ENCODE peak calls at places on chromosome 5, in eight cellular contexts. One of them, this sample, is unnamed.

GRCh38 chr5:126120939-126121338 is 302.3 kb upstream of the GRAMD2B start:
- DNase-seq in HCEC 1CT: no peak
- DNase-seq in Kasumi-1: no peak
- DNase-seq in anterior cingulate cortex: no peak
- DNase-seq in pons: no peak
- DNase-seq in MG63: no peak
- DNase-seq in activated T-cell treated with anti-CD3 and anti-CD28 coated beads, Interleukin-2, amount 50 U/mL, for 1 hour: no peak
- DNase-seq in left colon: no peak
- DNase-seq in this sample: peak; percentile 43

GRCh38 chr5:171323007-171323406 is 14.0 kb downstream of the TLX3 start:
- DNase-seq in HCEC 1CT: no peak
- DNase-seq in Kasumi-1: no peak
- DNase-seq in anterior cingulate cortex: no peak
- DNase-seq in pons: no peak
- DNase-seq in MG63: no peak
- DNase-seq in activated T-cell treated with anti-CD3 and anti-CD28 coated beads, Interleukin-2, amount 50 U/mL, for 1 hour: no peak
- DNase-seq in left colon: no peak
- DNase-seq in this sample: peak; percentile 32

GRCh38 chr5:1820926-1821325 is 19.7 kb downstream of the NDUFS6 start:
- DNase-seq in HCEC 1CT: no peak
- DNase-seq in Kasumi-1: no peak
- DNase-seq in anterior cingulate cortex: no peak
- DNase-seq in pons: no peak
- DNase-seq in MG63: no peak
- DNase-seq in activated T-cell treated with anti-CD3 and anti-CD28 coated beads, Interleukin-2, amount 50 U/mL, for 1 hour: no peak
- DNase-seq in left colon: no peak
- DNase-seq in this sample: no peak

GRCh38 chr5:53381-54174 is 38.4 kb upstream of the PLEKHG4B start:
- DNase-seq in HCEC 1CT: no peak
- DNase-seq in Kasumi-1: peak; percentile 19
- DNase-seq in anterior cingulate cortex: no peak
- DNase-seq in pons: no peak
- DNase-seq in MG63: peak; percentile 52
- DNase-seq in activated T-cell treated with anti-CD3 and anti-CD28 coated beads, Interleukin-2, amount 50 U/mL, for 1 hour: peak; percentile 52
- DNase-seq in left colon: peak; percentile 26
- DNase-seq in this sample: peak; percentile 85

GRCh38 chr5:81856948-81857928 is 106.3 kb upstream of the SSBP2 start:
- DNase-seq in HCEC 1CT: peak; percentile 22
- DNase-seq in Kasumi-1: peak; percentile 80
- DNase-seq in anterior cingulate cortex: peak; percentile 83
- DNase-seq in pons: peak; percentile 93
- DNase-seq in MG63: peak; percentile 74
- DNase-seq in activated T-cell treated with anti-CD3 and anti-CD28 coated beads, Interleukin-2, amount 50 U/mL, for 1 hour: peak; percentile 17
- DNase-seq in left colon: peak; percentile 52
- DNase-seq in this sample: peak; percentile 71

GRCh38 chr5:79886940-79887339 is 104.1 kb downstream of the MTX3 start:
- DNase-seq in HCEC 1CT: no peak
- DNase-seq in Kasumi-1: no peak
- DNase-seq in anterior cingulate cortex: no peak
- DNase-seq in pons: no peak
- DNase-seq in MG63: no peak
- DNase-seq in activated T-cell treated with anti-CD3 and anti-CD28 coated beads, Interleukin-2, amount 50 U/mL, for 1 hour: no peak
- DNase-seq in left colon: no peak
- DNase-seq in this sample: no peak

GRCh38 chr5:88729476-88730182 is 153.4 kb downstream of the MEF2C start:
- DNase-seq in HCEC 1CT: peak; percentile 67
- DNase-seq in Kasumi-1: peak; percentile 81
- DNase-seq in anterior cingulate cortex: peak; percentile 52
- DNase-seq in pons: peak; percentile 92
- DNase-seq in MG63: peak; percentile 61
- DNase-seq in activated T-cell treated with anti-CD3 and anti-CD28 coated beads, Interleukin-2, amount 50 U/mL, for 1 hour: peak; percentile 18
- DNase-seq in left colon: peak; percentile 69
- DNase-seq in this sample: peak; percentile 95

GRCh38 chr5:172830876-172831662 is 3.0 kb upstream of the ERGIC1 start:
- DNase-seq in HCEC 1CT: peak; percentile 92
- DNase-seq in Kasumi-1: no peak
- DNase-seq in anterior cingulate cortex: no peak
- DNase-seq in pons: no peak
- DNase-seq in MG63: peak; percentile 41
- DNase-seq in activated T-cell treated with anti-CD3 and anti-CD28 coated beads, Interleukin-2, amount 50 U/mL, for 1 hour: no peak
- DNase-seq in left colon: no peak
- DNase-seq in this sample: peak; percentile 37

GRCh38 chr5:81638471-81638870 is 112.4 kb downstream of the SSBP2 start:
- DNase-seq in HCEC 1CT: no peak
- DNase-seq in Kasumi-1: no peak
- DNase-seq in anterior cingulate cortex: no peak
- DNase-seq in pons: no peak
- DNase-seq in MG63: no peak
- DNase-seq in activated T-cell treated with anti-CD3 and anti-CD28 coated beads, Interleukin-2, amount 50 U/mL, for 1 hour: no peak
- DNase-seq in left colon: no peak
- DNase-seq in this sample: no peak

This sample was measured in NCI-H1417.